ENCODE peak calls at places on chromosomes 12 and 14, in nine cellular contexts. Q is ovary; U is neuronal stem cell; D is PC-9; J is sigmoid colon; Z is keratinocyte; M is CD4-positive, alpha-beta T cell; R is left ventricle myocardium inferior; I is tibial artery. G is an unnamed sample. For H3K9me3, the result is how much of the 10 kb centered on the place peaks cover.

GRCh38 chr14:28012629-28013415 is 753.8 kb upstream of the FOXG1 start:
- DNase-seq in Z (no peak), R (no peak), D (no peak), M (no peak), U (no peak), I (no peak), J (no peak), Q (no peak), G (no peak)

GRCh38 chr12:93857279-93857894 is 180.2 kb downstream of the CRADD start:
- DNase-seq in Q (no peak), Z (no peak), I (no peak), R (no peak), M (no peak), D (no peak), J (no peak), U (no peak), G (peak)

GRCh38 chr12:40971911-40972310 is 216.2 kb upstream of the PDZRN4 start:
- DNase-seq in J (no peak), Z (no peak), M (no peak), U (no peak), Q (no peak), D (no peak), R (no peak), I (no peak), G (no peak)

GRCh38 chr12:56522486-56523193 is 1.0 kb downstream of the RBMS2 start:
- DNase-seq in Q (no peak), M (no peak), U (peak), R (no peak), I (no peak), D (no peak), Z (no peak), J (no peak), G (no peak)

GRCh38 chr14:89249296-89249565 is 167.8 kb downstream of the FOXN3 start:
- DNase-seq in M (no peak), Q (no peak), U (no peak), D (no peak), J (no peak), I (no peak), Z (peak), R (no peak), G (no peak)

GRCh38 chr12:104006929-104007328 is 41.3 kb downstream of the TDG start:
- DNase-seq in U (no peak), M (no peak), Z (peak), R (no peak), D (no peak), J (no peak), Q (no peak), I (no peak), G (no peak)

GRCh38 chr12:59151243-59151642 is 230.9 kb upstream of the LRIG3 start:
- DNase-seq in Q (no peak), J (no peak), D (no peak), I (no peak), M (no peak), Z (no peak), R (no peak), U (no peak), G (no peak)

GRCh38 chr12:58346032-58346632 is 404.8 kb downstream of the ATP23 start:
- DNase-seq in U (peak), J (no peak), D (no peak), I (no peak), Z (no peak), Q (no peak), R (no peak), M (no peak), G (no peak)

GRCh38 chr14:98946995-98947394 is 325.0 kb downstream of the BCL11B start:
- DNase-seq in D (no peak), M (peak), U (no peak), Z (no peak), J (peak), Q (peak), I (peak), R (peak), G (no peak)

GRCh38 chr12:117294206-117294605 is 67.2 kb downstream of the NOS1 start:
- DNase-seq in I (no peak), Q (no peak), R (no peak), M (no peak), J (no peak), U (no peak), D (no peak), Z (no peak), G (no peak)

GRCh38 chr12:8027856-8028255 is 4.7 kb upstream of the FOXJ2 start:
- DNase-seq in J (no peak), I (no peak), Q (no peak), M (no peak), R (no peak), U (no peak), D (no peak), Z (no peak), G (no peak)
- H3K27ac ChIP-seq in J (peak), I (no peak), Q (no peak), M (no peak), R (no peak), U (no peak), D (peak), Z (peak), G (peak)

GRCh38 chr12:75938189-75938588 is 93.4 kb downstream of the PHLDA1 start:
- DNase-seq in M (no peak), R (no peak), Z (no peak), J (no peak), U (no peak), I (no peak), D (no peak), Q (no peak), G (no peak)

GRCh38 chr12:75933136-75933535 is 98.4 kb downstream of the PHLDA1 start:
- DNase-seq in Z (no peak), I (no peak), D (no peak), M (no peak), J (no peak), R (no peak), U (no peak), Q (no peak), G (peak)

GRCh38 chr12:75935544-75936242 is 95.9 kb downstream of the PHLDA1 start:
- DNase-seq in D (no peak), U (no peak), M (no peak), R (no peak), I (no peak), J (no peak), Q (no peak), Z (no peak), G (peak)

GRCh38 chr12:75939016-75939642 is 92.4 kb downstream of the PHLDA1 start:
- DNase-seq in R (no peak), D (no peak), Q (no peak), I (no peak), U (no peak), J (no peak), Z (no peak), M (no peak), G (no peak)

GRCh38 chr12:75936525-75937450 is 94.8 kb downstream of the PHLDA1 start:
- DNase-seq in J (no peak), I (no peak), D (no peak), M (no peak), U (no peak), Z (no peak), R (no peak), Q (no peak), G (no peak)
- H3K9me3 ChIP-seq in J (under half), I (under half), D (under half), M (under half), U (under half), Z (under half), R (under half), Q (under half), G (under half)

GRCh38 chr14:68110989-68111704 is 291.6 kb downstream of the RAD51B start:
- DNase-seq in D (no peak), R (no peak), I (no peak), U (no peak), J (no peak), Z (no peak), M (no peak), Q (no peak), G (no peak)
- H3K27ac ChIP-seq in D (no peak), R (no peak), I (no peak), U (no peak), J (peak), Z (no peak), M (no peak), Q (no peak), G (no peak)

DNA sequence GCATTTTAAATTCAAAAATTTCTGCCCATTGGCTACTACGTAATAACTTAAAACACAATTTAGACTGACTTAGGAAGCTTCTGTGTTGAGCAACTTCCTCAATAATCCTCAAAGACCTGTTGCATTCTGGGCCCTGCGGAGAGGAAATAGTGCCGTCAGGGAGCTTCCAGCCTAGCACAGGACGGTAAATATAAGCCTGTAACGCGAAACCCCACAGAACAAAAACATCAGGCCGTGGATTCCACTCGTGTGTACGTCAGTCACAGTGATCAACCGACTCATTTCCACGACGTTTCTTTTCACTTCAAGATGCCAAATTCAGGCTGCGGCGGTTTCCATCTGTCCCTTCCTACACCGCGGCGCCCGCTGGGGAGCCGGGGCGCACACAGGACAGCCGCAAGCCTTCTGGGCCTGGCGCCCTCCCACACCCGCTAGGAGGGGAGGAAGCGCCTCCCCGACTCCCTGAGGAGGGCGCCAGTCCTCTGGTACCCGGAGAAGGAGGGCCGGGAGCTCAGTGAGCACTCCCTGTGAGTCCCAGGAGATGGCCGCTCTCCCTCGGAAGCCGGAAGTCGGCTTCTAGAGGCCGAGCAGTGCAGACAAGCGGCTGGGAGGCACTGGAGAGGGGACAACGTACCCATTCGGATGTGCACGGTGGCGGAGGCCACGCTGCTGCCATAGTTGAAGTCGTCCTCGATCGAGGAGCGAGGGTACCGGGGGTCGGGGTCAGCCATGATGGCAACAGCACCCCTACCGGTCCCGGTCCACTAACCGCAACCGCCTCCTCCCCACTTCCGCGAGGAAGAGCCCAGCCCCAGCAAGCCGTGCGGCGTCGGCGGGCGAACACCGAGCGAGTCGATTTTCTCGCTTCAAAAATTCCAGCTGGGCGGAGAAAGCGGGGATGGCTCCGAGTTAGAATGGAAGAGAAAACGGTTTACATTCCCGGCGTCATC is at the start of gene TMBIM4:
- DNase-seq in M (peak), Q (peak), R (peak), I (peak), U (peak), D (peak), Z (peak), J (peak), G (peak)
- H3K9me3 ChIP-seq in M (under half), Q (under half), R (under half), I (under half), U (under half), D (under half), Z (under half), J (under half), G (under half)

GRCh38 chr12:120055231-120055630 is 61.3 kb downstream of the RAB35 start:
- DNase-seq in D (no peak), R (no peak), U (no peak), Q (no peak), M (no peak), J (no peak), I (no peak), Z (peak), G (no peak)
- H3K27ac ChIP-seq in D (peak), R (no peak), U (no peak), Q (no peak), M (no peak), J (no peak), I (no peak), Z (peak), G (no peak)

GRCh38 chr14:79602742-79603141 is 608.6 kb downstream of the DIO2 start:
- DNase-seq in I (no peak), J (no peak), Q (no peak), U (no peak), R (no peak), M (no peak), Z (no peak), D (no peak), G (no peak)
- H3K9me3 ChIP-seq in I (under half), J (under half), Q (under half), U (under half), R (under half), M (under half), Z (under half), D (under half), G (under half)

GRCh38 chr12:54504550-54504949 is 7.0 kb downstream of the NCKAP1L start:
- DNase-seq in M (no peak), U (no peak), Z (no peak), Q (no peak), J (no peak), D (no peak), I (no peak), R (no peak), G (peak)

GRCh38 chr12:54497883-54498282 is 331 bp downstream of the NCKAP1L start:
- DNase-seq in M (no peak), U (no peak), J (no peak), R (no peak), D (no peak), Q (no peak), Z (no peak), I (no peak), G (no peak)

GRCh38 chr12:54502485-54502884 is 4.9 kb downstream of the NCKAP1L start:
- DNase-seq in R (no peak), M (no peak), J (no peak), U (no peak), D (no peak), Z (no peak), Q (no peak), I (no peak), G (peak)
- H3K27ac ChIP-seq in R (no peak), M (no peak), J (no peak), U (no peak), D (no peak), Z (no peak), Q (no peak), I (no peak), G (no peak)

DNA sequence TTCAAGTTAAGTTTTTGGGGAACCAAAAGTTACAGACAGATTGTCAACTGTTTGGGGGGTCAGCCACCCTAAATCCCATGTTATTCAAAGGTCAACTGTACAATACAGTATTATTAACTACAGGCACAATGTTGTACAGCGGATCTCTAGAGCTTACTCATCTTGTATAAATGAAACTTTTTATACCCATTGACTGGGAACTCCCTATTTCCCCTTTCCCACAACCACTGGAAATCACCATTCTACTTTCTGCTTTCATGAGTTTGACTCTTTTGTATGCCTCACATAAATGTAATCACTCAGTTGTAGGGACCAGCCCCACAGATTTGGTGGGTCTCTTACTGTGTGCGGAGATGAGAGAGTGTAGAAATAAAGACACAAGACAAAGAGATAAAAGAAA is 57.8 kb downstream of the SLCO1B3 start:
- DNase-seq in Q (no peak), M (no peak), I (no peak), R (no peak), D (no peak), U (no peak), Z (no peak), J (no peak), G (no peak)
- H3K9me3 ChIP-seq in Q (under half), M (under half), I (under half), R (under half), D (under half), U (under half), Z (under half), J (under half), G (under half)

GRCh38 chr14:75458305-75458704 is 30.5 kb downstream of the JDP2 start:
- DNase-seq in R (no peak), M (no peak), Q (no peak), U (no peak), J (no peak), D (no peak), I (no peak), Z (no peak), G (no peak)
- H3K27ac ChIP-seq in R (peak), M (no peak), Q (no peak), U (no peak), J (no peak), D (peak), I (no peak), Z (no peak), G (peak)

G was measured in esophagus muscularis mucosa.